ENCODE peak calls at places on chromosomes 16 and 17, in four cellular contexts. L is skeletal muscle cell, Q is frontal cortex, N is mucosa of gallbladder. Z is an unnamed sample.

GRCh38 chr16:85420501-85421337 is 192.4 kb upstream of the GSE1 start:
- DNase-seq in L (no peak), Q (peak), N (no peak), Z (no peak)

GRCh38 chr16:64478258-64478906 is 643.5 kb downstream of the CDH11 start:
- DNase-seq in L (peak), Q (no peak), N (peak), Z (peak)

GRCh38 chr16:2032285-2033056 is 5.8 kb downstream of the NHERF2 start:
- DNase-seq in L (no peak), Q (no peak), N (no peak), Z (no peak)

GRCh38 chr16:81107506-81107905 is 11.3 kb upstream of the GCSH start:
- DNase-seq in L (no peak), Q (no peak), N (no peak), Z (no peak)

GRCh38 chr17:77723071-77723908 is 235.2 kb upstream of the TNRC6C start:
- DNase-seq in L (no peak), Q (no peak), N (peak), Z (no peak)

GRCh38 chr17:77237232-77238008 is 96.7 kb downstream of the SEC14L1 start:
- DNase-seq in L (no peak), Q (no peak), N (no peak), Z (no peak)

GRCh38 chr17:72900542-72900941 is 191.9 kb downstream of the SLC39A11 start:
- DNase-seq in L (no peak), Q (no peak), N (no peak), Z (no peak)

GRCh38 chr17:47850692-47851573 is at the start of gene SP6:
- DNase-seq in L (no peak), Q (peak), N (peak), Z (no peak)

GRCh38 chr17:31593806-31594205 is 202.3 kb downstream of the RAB11FIP4 start:
- DNase-seq in L (peak), Q (no peak), N (no peak), Z (peak)

GRCh38 chr16:17965131-17965530 is 371.4 kb downstream of the NPIPA8 start:
- DNase-seq in L (no peak), Q (no peak), N (no peak), Z (no peak)

GRCh38 chr17:38660097-38661026 is 14.4 kb downstream of the EPOP start:
- DNase-seq in L (no peak), Q (no peak), N (no peak), Z (no peak)

GRCh38 chr17:27236710-27237315 is 57.1 kb upstream of the WSB1 start:
- DNase-seq in L (no peak), Q (peak), N (peak), Z (no peak)

GRCh38 chr17:7897773-7898172 is 9.2 kb downstream of the CHD3 start:
- DNase-seq in L (no peak), Q (peak), N (no peak), Z (no peak)

GRCh38 chr16:24689128-24689527 is 40.3 kb upstream of the TNRC6A start:
- DNase-seq in L (no peak), Q (no peak), N (no peak), Z (peak)

GRCh38 chr17:28811594-28812135 is 30.9 kb downstream of the FAM222B start:
- DNase-seq in L (no peak), Q (no peak), N (peak), Z (no peak)

GRCh38 chr17:75679706-75680201 is 12.6 kb downstream of the SAP30BP start:
- DNase-seq in L (no peak), Q (no peak), N (peak), Z (no peak)

GRCh38 chr16:86814256-86814655 is 235.9 kb downstream of the FOXL1 start:
- DNase-seq in L (no peak), Q (no peak), N (no peak), Z (no peak)

GRCh38 chr17:79840989-79841286 is 1.7 kb upstream of the CBX4 start:
- DNase-seq in L (no peak), Q (no peak), N (no peak), Z (no peak)

GRCh38 chr16:50881331-50881830 is 139.5 kb downstream of the CYLD start:
- DNase-seq in L (no peak), Q (no peak), N (peak), Z (no peak)

GRCh38 chr17:4583796-4584124 is 569 bp upstream of the SMTNL2 start:
- DNase-seq in L (no peak), Q (no peak), N (no peak), Z (no peak)

GRCh38 chr17:6853764-6854442 is 22.4 kb upstream of the TEKT1 start:
- DNase-seq in L (no peak), Q (no peak), N (no peak), Z (no peak)

GRCh38 chr17:40935624-40936023 is 1.8 kb downstream of the KRT23 start:
- DNase-seq in L (no peak), Q (no peak), N (no peak), Z (no peak)

GRCh38 chr17:77440571-77440981 is 299.8 kb downstream of the SEC14L1 start:
- DNase-seq in L (no peak), Q (no peak), N (no peak), Z (no peak)

GRCh38 chr16:31355701-31356100 is 725 bp downstream of the ITGAX start:
- DNase-seq in L (no peak), Q (no peak), N (no peak), Z (no peak)

GRCh38 chr16:9007177-9007794 is 43.6 kb upstream of the USP7 start:
- DNase-seq in L (peak), Q (no peak), N (no peak), Z (no peak)

Z was measured in GM04503.